ENCODE peak calls at places on chromosomes 6 and 20, in seven cellular contexts. Q is A673; R is effector memory CD4-positive, alpha-beta T cell; I is iPS DF 6.9; O is fibroblast of lung; W is endothelial cell of umbilical vein; E is ascending aorta. M is an unnamed sample.

GRCh38 chr6:105459049-105459448 is 56.2 kb upstream of the PREP start:
- DNase-seq in R (peak; percentile 15), W (peak; percentile 22), O (peak; percentile 52), Q (no peak), I (no peak), E (no peak), M (no peak)

GRCh38 chr6:57021086-57021720 is 25.3 kb upstream of the KIAA1586 start:
- DNase-seq in E (no peak), O (peak; percentile 53), Q (peak; percentile 73), W (peak; percentile 54), R (no peak), I (peak; percentile 13), M (no peak)

GRCh38 chr6:141483561-141484061 is 649.1 kb upstream of the GJE1 start:
- DNase-seq in W (peak; percentile 80), E (no peak), R (peak; percentile 8), O (peak; percentile 93), I (no peak), Q (peak; percentile 93), M (peak; percentile 8)

GRCh38 chr20:18090044-18090443 is 32.3 kb upstream of the OVOL2 start:
- DNase-seq in I (no peak), E (no peak), W (no peak), R (no peak), O (no peak), Q (no peak), M (no peak)

GRCh38 chr6:128395596-128395995 is 124.8 kb downstream of the PTPRK start:
- DNase-seq in I (no peak), W (peak; percentile 35), Q (no peak), O (no peak), R (no peak), E (no peak), M (no peak)

GRCh38 chr6:88730602-88731001 is 232.8 kb downstream of the RNGTT start:
- DNase-seq in E (no peak), R (no peak), I (no peak), W (peak; percentile 50), O (peak; percentile 72), Q (no peak), M (no peak)

GRCh38 chr6:89368107-89368506 is 15.6 kb upstream of the UBE2J1 start:
- DNase-seq in W (peak; percentile 60), Q (peak; percentile 80), O (peak; percentile 30), E (no peak), R (peak; percentile 11), I (no peak), M (peak; percentile 25)

GRCh38 chr6:26594730-26595632 is 1.8 kb upstream of the ABT1 start:
- DNase-seq in W (peak; percentile 36), E (no peak), Q (peak; percentile 78), R (no peak), I (no peak), O (peak; percentile 79), M (no peak)

GRCh38 chr6:145815351-145815772 is 767 bp upstream of the FBXO30 start:
- DNase-seq in O (peak; percentile 43), W (no peak), R (no peak), E (no peak), Q (no peak), I (no peak), M (no peak)

GRCh38 chr6:75208564-75209431 is 2.9 kb upstream of the COL12A1 start:
- DNase-seq in W (peak; percentile 80), E (peak; percentile 35), Q (peak; percentile 91), O (peak; percentile 66), I (no peak), R (peak; percentile 51), M (peak; percentile 76)

GRCh38 chr20:8043687-8044278 is 24.2 kb upstream of the TMX4 start:
- DNase-seq in Q (peak; percentile 56), E (no peak), W (peak; percentile 56), R (no peak), O (peak; percentile 40), I (peak; percentile 22), M (no peak)

GRCh38 chr6:168244961-168245551 is 74.5 kb downstream of the DACT2 start:
- DNase-seq in W (no peak), R (no peak), E (no peak), I (no peak), O (no peak), Q (no peak), M (no peak)

GRCh38 chr6:117919775-117920492 is 12.9 kb downstream of the SLC35F1 start:
- DNase-seq in W (no peak), E (no peak), O (peak; percentile 3), I (no peak), Q (peak; percentile 39), R (no peak), M (no peak)

GRCh38 chr6:150203871-150204545 is 61.2 kb downstream of the PPP1R14C start:
- DNase-seq in I (no peak), R (no peak), O (no peak), E (no peak), W (no peak), Q (no peak), M (no peak)

GRCh38 chr20:37469531-37469930 is 51.5 kb upstream of the NNAT start:
- DNase-seq in O (no peak), R (no peak), I (no peak), W (no peak), E (no peak), Q (no peak), M (no peak)

GRCh38 chr6:16334671-16335070 is 96.3 kb downstream of the GMPR start:
- DNase-seq in I (no peak), W (no peak), Q (peak; percentile 56), E (peak; percentile 42), R (no peak), O (peak; percentile 87), M (no peak)

GRCh38 chr6:165118736-165119135 is 190.7 kb downstream of the C6orf118 start:
- DNase-seq in O (no peak), E (no peak), Q (no peak), I (no peak), R (no peak), W (no peak), M (no peak)

GRCh38 chr6:165119231-165120020 is 190.0 kb downstream of the C6orf118 start:
- DNase-seq in Q (no peak), I (no peak), O (peak; percentile 14), R (no peak), W (no peak), E (no peak), M (no peak)

GRCh38 chr6:165117806-165118205 is 191.6 kb downstream of the C6orf118 start:
- DNase-seq in R (no peak), W (no peak), Q (no peak), O (no peak), I (no peak), E (no peak), M (no peak)

DNA sequence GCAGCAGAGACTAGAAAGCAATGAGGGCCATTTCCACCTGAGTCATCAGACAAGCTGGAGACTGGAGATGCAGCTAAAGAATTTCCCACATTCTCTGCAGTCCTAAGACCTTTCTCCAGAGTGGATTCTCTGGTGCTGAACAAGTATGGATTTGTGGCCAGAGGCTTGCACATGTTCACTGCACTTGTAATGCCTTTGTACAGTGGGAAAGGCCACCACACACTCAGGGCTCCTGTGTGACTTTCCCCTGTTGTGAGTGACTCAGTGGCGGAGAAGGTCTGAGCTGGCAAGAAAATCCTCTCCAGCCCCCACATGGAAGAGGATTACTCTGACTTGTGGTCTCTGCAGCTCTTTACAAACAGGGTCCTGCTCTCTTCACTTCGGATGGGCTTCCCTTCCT is 192.3 kb downstream of the C6orf118 start:
- DNase-seq in O (peak; percentile 52), I (no peak), E (no peak), Q (no peak), W (no peak), R (no peak), M (no peak)
- H3K9me3 ChIP-seq in O (no peaks in the 10 kb centered on the region), I (no peaks in the 10 kb centered on the region), E (peaks cover 11% of the 10 kb centered on the region), Q (peaks cover 6% of the 10 kb centered on the region), W (no peaks in the 10 kb centered on the region), R (no peaks in the 10 kb centered on the region), M (no peaks in the 10 kb centered on the region)

DNA sequence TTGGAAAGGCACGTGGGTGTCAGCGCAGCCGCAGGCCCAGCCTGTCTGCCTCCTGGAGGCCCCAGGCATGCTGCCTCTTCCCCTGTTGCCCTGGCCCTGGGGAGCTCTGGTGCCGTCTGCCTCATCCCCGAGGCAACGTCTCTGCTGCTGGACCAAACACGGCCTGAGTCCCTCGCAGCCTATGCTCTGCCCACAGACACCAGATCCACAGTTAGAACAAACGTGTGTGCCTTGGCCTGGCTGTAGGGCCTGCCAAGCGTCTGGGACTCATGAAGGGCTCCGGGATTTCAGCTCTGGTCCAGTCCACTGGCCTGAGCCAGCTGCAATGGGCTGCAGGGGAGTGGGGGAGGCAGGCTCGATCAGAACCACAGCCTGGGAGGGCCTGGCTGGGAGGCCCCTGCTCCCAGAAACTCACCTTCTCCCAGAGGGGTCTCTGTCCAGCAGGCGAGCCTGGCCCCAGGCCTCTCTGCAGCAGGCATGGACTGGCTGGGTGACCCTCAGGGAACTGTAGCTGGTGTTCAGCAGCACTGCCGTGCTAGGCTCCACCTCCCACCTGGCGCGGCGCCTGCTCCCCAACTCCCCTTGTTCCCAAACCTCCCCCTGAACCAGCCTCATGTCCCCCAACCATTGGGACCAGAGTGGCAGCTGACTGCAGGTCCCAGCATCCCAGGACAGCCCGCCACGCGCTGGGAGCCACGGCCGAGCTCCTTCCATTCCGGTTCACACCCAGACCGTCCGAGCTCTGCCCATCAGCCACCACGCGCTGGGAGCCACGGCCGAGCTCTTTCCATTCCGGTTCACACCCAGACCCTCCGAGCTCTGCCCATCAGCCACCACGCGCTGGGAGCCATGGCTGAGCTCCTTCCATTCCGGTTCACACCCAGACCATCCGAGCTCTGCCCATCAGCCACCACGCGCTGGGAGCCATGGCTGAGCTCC is 197.0 kb downstream of the DLL1 start:
- DNase-seq in R (no peak), O (no peak), W (no peak), E (no peak), I (no peak), Q (no peak), M (no peak)
- H3K9me3 ChIP-seq in R (no peaks in the 10 kb centered on the region), O (peaks cover 2% of the 10 kb centered on the region), W (no peaks in the 10 kb centered on the region), E (no peaks in the 10 kb centered on the region), I (no peaks in the 10 kb centered on the region), Q (no peaks in the 10 kb centered on the region), M (no peaks in the 10 kb centered on the region)

DNA sequence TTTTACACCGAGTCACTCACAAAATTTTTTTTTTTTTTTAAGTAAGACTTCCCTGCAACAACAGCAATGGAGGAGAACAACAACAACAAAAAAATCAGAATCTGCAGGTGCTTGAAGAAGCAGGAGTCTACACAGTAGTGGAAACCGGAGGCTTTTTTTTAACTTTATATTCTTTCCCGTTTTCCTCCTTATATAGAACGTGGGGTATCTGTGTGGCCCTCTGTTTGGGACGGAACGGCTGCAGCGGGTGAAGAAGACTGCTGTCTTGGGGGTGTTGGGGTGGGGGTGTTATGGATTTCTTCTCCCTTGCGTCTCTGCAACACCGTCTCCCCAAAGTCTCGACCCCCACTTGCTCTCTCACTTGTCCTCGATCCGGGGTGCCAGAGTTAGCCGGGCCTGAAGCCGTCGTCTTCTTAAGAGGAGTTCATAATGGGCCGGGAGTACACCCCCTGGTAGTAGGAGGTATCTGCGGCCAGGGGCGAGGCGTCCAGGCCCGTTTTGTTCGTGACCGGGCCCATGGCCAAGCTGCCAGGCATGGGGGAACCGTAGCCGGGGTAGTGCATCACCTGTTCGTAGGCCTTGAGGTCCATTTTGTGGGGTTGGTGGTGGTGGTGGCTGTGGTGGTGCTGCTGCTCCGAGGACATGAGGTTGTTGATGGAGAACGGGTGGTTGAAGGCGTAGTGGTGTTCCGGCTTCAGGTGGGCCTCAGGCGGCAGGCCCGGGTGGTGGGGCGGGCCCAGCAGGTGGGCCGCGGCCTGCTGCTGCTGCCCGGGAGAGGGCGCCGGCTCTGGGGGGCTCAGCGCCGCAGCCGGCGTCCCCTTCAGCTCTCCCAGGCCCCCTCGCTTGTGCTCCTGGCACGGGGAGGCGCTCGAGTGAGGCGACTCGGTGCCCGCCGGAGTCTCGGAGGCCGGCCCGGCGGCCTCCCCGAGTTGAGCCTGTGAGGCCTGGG is 2.7 kb downstream of the FOXA2 start:
- DNase-seq in Q (no peak), R (no peak), E (no peak), I (no peak), W (no peak), O (no peak), M (no peak)
- H3K9me3 ChIP-seq in Q (no peaks in the 10 kb centered on the region), R (no peaks in the 10 kb centered on the region), E (no peaks in the 10 kb centered on the region), I (no peaks in the 10 kb centered on the region), W (no peaks in the 10 kb centered on the region), O (no peaks in the 10 kb centered on the region), M (no peaks in the 10 kb centered on the region)

GRCh38 chr6:90429713-90430112 is 133.1 kb upstream of the BACH2 start:
- DNase-seq in W (no peak), Q (no peak), I (no peak), O (peak; percentile 15), E (no peak), R (no peak), M (no peak)
- H3K9me3 ChIP-seq in W (no peaks in the 10 kb centered on the region), Q (peaks cover 12% of the 10 kb centered on the region), I (no peaks in the 10 kb centered on the region), O (no peaks in the 10 kb centered on the region), E (peaks cover 18% of the 10 kb centered on the region), R (no peaks in the 10 kb centered on the region), M (no peaks in the 10 kb centered on the region)